ENCODE peak calls at places on chromosomes 16 and 17, in four cellular contexts. W is fibroblast of mammary gland, H is aorta, Y is stomach. F is an unnamed sample.

GRCh38 chr17:63116967-63117366 is 150.9 kb downstream of the TANC2 start:
- DNase-seq in W (peak; percentile 45), H (no peak), Y (no peak), F (no peak)

GRCh38 chr16:27154573-27155521 is 48.5 kb upstream of the KDM8 start:
- DNase-seq in W (peak; percentile 39), H (peak; percentile 91), Y (peak; percentile 57), F (peak; percentile 63)

GRCh38 chr17:27294689-27295630 is 1.0 kb downstream of the WSB1 start:
- DNase-seq in W (peak; percentile 89), H (no peak), Y (peak; percentile 61), F (peak; percentile 76)

GRCh38 chr16:84024854-84025253 is 17.7 kb downstream of the SLC38A8 start:
- DNase-seq in W (peak; percentile 96), H (no peak), Y (no peak), F (no peak)

GRCh38 chr17:62679866-62680377 is 52.5 kb downstream of the MRC2 start:
- DNase-seq in W (no peak), H (peak; percentile 80), Y (no peak), F (no peak)

GRCh38 chr16:87233928-87234327 is 83.3 kb downstream of the C16orf95 start:
- DNase-seq in W (peak; percentile 58), H (no peak), Y (no peak), F (no peak)

GRCh38 chr17:14461131-14461530 is 160.2 kb downstream of the HS3ST3B1 start:
- DNase-seq in W (no peak), H (no peak), Y (no peak), F (no peak)

GRCh38 chr17:28985950-28986713 is 19.7 kb downstream of the SEZ6 start:
- DNase-seq in W (no peak), H (no peak), Y (no peak), F (no peak)

GRCh38 chr17:72788950-72789585 is 303.4 kb downstream of the SLC39A11 start:
- DNase-seq in W (peak; percentile 53), H (no peak), Y (no peak), F (no peak)

GRCh38 chr17:69246726-69247375 is 18.2 kb upstream of the ABCA10 start:
- DNase-seq in W (peak; percentile 69), H (no peak), Y (no peak), F (no peak)

GRCh38 chr16:252366-253337 is 18.0 kb downstream of the FAM234A start:
- DNase-seq in W (no peak), H (no peak), Y (no peak), F (peak; percentile 72)

GRCh38 chr17:1197781-1198490 is 18.2 kb upstream of the ABR start:
- DNase-seq in W (no peak), H (no peak), Y (peak; percentile 69), F (peak; percentile 82)

GRCh38 chr17:78341559-78342437 is 18.1 kb downstream of the SOCS3 start:
- DNase-seq in W (peak; percentile 75), H (peak; percentile 95), Y (peak; percentile 79), F (peak; percentile 80)

GRCh38 chr17:2712300-2713043 is 908 bp upstream of the CLUH start:
- DNase-seq in W (no peak), H (no peak), Y (no peak), F (no peak)

GRCh38 chr16:49825006-49825405 is 30.9 kb downstream of the ZNF423 start:
- DNase-seq in W (no peak), H (no peak), Y (no peak), F (no peak)

GRCh38 chr16:11094075-11094593 is 149.8 kb downstream of the CLEC16A start:
- DNase-seq in W (no peak), H (no peak), Y (no peak), F (peak; percentile 44)

GRCh38 chr17:45648642-45649041 is 135.5 kb upstream of the CRHR1 start:
- DNase-seq in W (no peak), H (peak; percentile 42), Y (no peak), F (no peak)

F was measured in transverse colon.